ENCODE peak calls at places on chromosomes 4 and X, in ten cellular contexts. P is BJ, J is psoas muscle, M is suprapubic skin, F is PC-3, A is astrocyte of the spinal cord, Y is lower lobe of right lung, Q is right lobe of liver, G is brain microvascular endothelial cell, O is AG10803. X is an unnamed sample.

GRCh38 chr4:70666369-70666768 is at the start of gene JCHAIN:
- DNase-seq in G (no peak), F (peak; percentile 23), Q (no peak), Y (no peak), P (no peak), O (peak; percentile 29), J (no peak), A (peak; percentile 16), M (no peak), X (no peak)

GRCh38 chr4:109801895-109802319 is at the start of gene CFI:
- DNase-seq in F (no peak), J (no peak), G (peak; percentile 12), A (peak; percentile 86), P (peak; percentile 30), M (no peak), O (peak; percentile 67), Y (no peak), Q (no peak), X (peak; percentile 36)

GRCh38 chrX:7983594-7983993 is 56.4 kb upstream of the PNPLA4 start:
- DNase-seq in G (no peak), F (no peak), P (no peak), M (no peak), J (no peak), Y (no peak), A (no peak), O (no peak), Q (no peak), X (no peak)

GRCh38 chrX:12378706-12379105 is 240.4 kb downstream of the FRMPD4 start:
- DNase-seq in P (no peak), G (no peak), Q (no peak), J (no peak), M (no peak), Y (no peak), O (peak; percentile 56), F (no peak), A (no peak), X (no peak)

GRCh38 chr4:153534792-153535629 is 68.9 kb downstream of the TMEM131L start:
- DNase-seq in Y (no peak), J (no peak), M (no peak), Q (no peak), P (no peak), A (no peak), O (no peak), G (no peak), F (no peak), X (no peak)

GRCh38 chr4:179867300-179867878 is 2375.8 kb upstream of the TENM3 start:
- DNase-seq in M (no peak), Y (peak; percentile 46), P (no peak), O (no peak), A (peak; percentile 22), J (no peak), F (peak; percentile 64), G (peak; percentile 4), Q (peak; percentile 30), X (no peak)

GRCh38 chr4:112284662-112285411 is 867 bp downstream of the TIFA start:
- DNase-seq in F (peak; percentile 31), Y (peak; percentile 53), A (peak; percentile 39), J (no peak), Q (peak; percentile 39), P (no peak), G (no peak), O (peak; percentile 41), M (no peak), X (no peak)

GRCh38 chr4:65502151-65502691 is 168.1 kb downstream of the EPHA5 start:
- DNase-seq in M (no peak), F (peak; percentile 97), Q (no peak), G (peak; percentile 44), Y (no peak), A (peak; percentile 84), P (peak; percentile 59), O (peak; percentile 43), J (no peak), X (no peak)

GRCh38 chr4:150743564-150744342 is 161.8 kb downstream of the MAB21L2 start:
- DNase-seq in A (no peak), Y (no peak), M (no peak), Q (no peak), P (no peak), F (no peak), J (no peak), G (no peak), O (no peak), X (no peak)

GRCh38 chrX:140509468-140510305 is 4.8 kb upstream of the SOX3 start:
- DNase-seq in Q (no peak), M (no peak), O (no peak), A (no peak), J (no peak), Y (no peak), F (no peak), P (no peak), G (no peak), X (no peak)

GRCh38 chr4:4755306-4755705 is 104.2 kb upstream of the MSX1 start:
- DNase-seq in G (no peak), Y (no peak), Q (no peak), O (no peak), P (no peak), F (no peak), M (no peak), A (no peak), J (no peak), X (no peak)

GRCh38 chrX:129984196-129984962 is 1.9 kb downstream of the BCORL1 start:
- DNase-seq in P (no peak), Y (peak; percentile 58), O (peak; percentile 3), Q (peak; percentile 55), J (peak; percentile 66), M (no peak), A (no peak), G (no peak), F (no peak), X (no peak)

GRCh38 chrX:70452143-70452733 is 7.6 kb downstream of the DLG3 start:
- DNase-seq in G (no peak), Q (peak; percentile 37), M (no peak), Y (peak; percentile 60), A (no peak), F (peak; percentile 63), J (peak; percentile 74), P (no peak), O (peak; percentile 26), X (no peak)

GRCh38 chr4:133969202-133969873 is 232.3 kb downstream of the PABPC4L start:
- DNase-seq in Q (no peak), G (peak; percentile 62), O (peak; percentile 1), A (peak; percentile 68), F (no peak), J (no peak), P (no peak), Y (no peak), M (no peak), X (peak; percentile 29)

GRCh38 chr4:53804719-53805118 is 213.4 kb upstream of the LNX1 start:
- DNase-seq in P (no peak), M (no peak), Q (peak; percentile 61), F (peak; percentile 70), Y (peak; percentile 65), O (no peak), A (no peak), G (no peak), J (no peak), X (no peak)

GRCh38 chrX:41334866-41335589 is 1.1 kb downstream of the DDX3X start:
- DNase-seq in M (peak; percentile 80), Y (peak; percentile 61), P (no peak), O (peak; percentile 55), G (peak; percentile 29), Q (peak; percentile 75), J (peak; percentile 85), F (peak; percentile 30), A (peak; percentile 70), X (no peak)

DNA sequence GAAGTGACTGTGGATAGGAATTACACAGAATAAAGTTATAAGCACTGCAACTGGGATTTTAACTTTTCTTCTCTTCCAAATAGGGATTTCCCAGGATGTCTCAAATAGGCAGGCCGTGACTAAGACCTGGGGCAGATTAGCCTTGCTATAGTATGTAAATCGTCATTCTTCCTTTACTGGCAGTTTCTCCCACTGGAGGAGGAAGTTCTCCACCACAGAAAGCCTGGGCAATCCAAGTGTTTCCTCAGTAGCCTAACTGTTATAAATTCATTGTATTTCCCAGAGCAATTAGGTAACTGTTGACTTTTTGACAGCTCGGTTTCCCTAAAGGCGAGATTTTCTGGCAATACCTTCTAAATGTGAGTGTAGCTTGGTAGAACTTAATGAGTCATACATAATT is at the start of gene TNIP3:
- DNase-seq in Q (no peak), F (peak; percentile 5), M (no peak), Y (no peak), O (peak; percentile 39), A (no peak), P (no peak), G (peak; percentile 55), J (no peak), X (no peak)
- H3K4me3 ChIP-seq in Q (no peak within 1 kb of the TSS), F (no peak within 1 kb of the TSS), M (no peak within 1 kb of the TSS), Y (no peak within 1 kb of the TSS), O (no peak within 1 kb of the TSS), A (no peak within 1 kb of the TSS), P (no peak within 1 kb of the TSS), G (no peak within 1 kb of the TSS), J (no peak within 1 kb of the TSS), X (no peak within 1 kb of the TSS)

DNA sequence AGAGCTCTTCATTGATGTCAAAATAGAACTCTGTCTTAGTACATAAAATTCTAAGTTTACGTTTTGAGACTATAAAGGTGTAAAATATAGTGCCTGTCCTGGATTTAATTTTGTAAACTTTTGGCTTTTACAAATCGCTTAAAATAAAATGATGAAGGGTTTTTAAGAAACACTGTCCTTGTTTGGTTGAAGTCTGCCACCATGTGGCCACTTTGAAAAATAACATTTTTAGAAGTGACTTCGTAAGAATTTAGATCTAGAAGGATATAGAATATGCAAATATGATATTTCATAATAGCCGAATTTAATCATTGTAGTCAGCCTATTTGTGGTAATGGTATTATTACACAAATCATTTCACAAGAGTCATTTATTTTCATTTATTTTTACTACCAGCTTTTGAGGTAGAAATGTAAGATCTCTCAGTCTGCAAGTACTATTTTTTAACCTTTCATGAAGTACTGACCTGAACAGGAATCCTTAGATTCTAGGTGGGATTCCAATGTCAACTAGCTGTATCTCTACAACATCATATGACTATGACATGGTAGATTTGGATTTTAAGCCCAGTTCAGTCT is 31.0 kb upstream of the FAT4 start:
- DNase-seq in Q (no peak), M (no peak), P (no peak), J (no peak), G (no peak), Y (no peak), O (peak; percentile 46), F (peak; percentile 39), A (peak; percentile 60), X (no peak)
- TF ChIP-seq CTCF in Q (peak; percentile 66), M (peak; percentile 35), P (peak; percentile 32), J (peak; percentile 57), G (peak; percentile 20), Y (peak; percentile 63), O (peak; percentile 59), F (peak; percentile 73), A (peak; percentile 32), X (peak; percentile 28)

GRCh38 chr4:84915396-84915780 is 51.1 kb downstream of the WDFY3 start:
- DNase-seq in P (peak; percentile 17), J (no peak), Q (no peak), Y (no peak), G (no peak), A (peak; percentile 24), F (no peak), M (no peak), O (no peak), X (no peak)
- H3K4me3 ChIP-seq in P (no peak overlapping the region), J (no peak overlapping the region), Q (no peak overlapping the region), Y (no peak overlapping the region), G (no peak overlapping the region), A (no peak overlapping the region), F (no peak overlapping the region), M (no peak overlapping the region), O (no peak overlapping the region), X (no peak overlapping the region)

DNA sequence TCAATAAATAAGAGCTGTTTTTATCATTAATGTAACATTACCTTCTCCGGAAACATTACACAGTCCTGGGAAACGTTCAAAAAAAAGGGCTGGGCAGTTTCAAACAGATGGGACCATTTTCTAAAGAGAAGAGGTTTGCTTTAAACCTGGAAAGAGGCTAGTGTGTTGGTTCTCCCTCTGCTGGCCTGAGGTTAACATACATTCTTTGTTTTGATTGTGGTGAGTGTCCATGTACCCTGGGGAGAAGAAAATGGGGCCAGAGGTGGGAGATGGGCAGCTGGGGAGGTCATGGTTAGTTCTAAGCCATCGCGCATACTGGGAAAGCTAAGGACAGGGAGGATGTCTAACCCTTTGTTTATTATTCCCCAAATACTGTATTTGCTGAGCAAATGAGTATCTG is 194.7 kb downstream of the CPEB2 start:
- DNase-seq in M (no peak), O (peak; percentile 11), A (peak; percentile 69), Y (no peak), Q (no peak), G (peak; percentile 66), J (no peak), P (no peak), F (peak; percentile 31), X (no peak)
- TF ChIP-seq CTCF in M (peak; percentile 6), O (peak; percentile 40), A (peak; percentile 54), Y (peak; percentile 6), Q (no peak), G (peak; percentile 69), J (no peak), P (peak; percentile 33), F (peak; percentile 55), X (peak; percentile 29)

X was measured in HFF-Myc.